ENCODE peak calls at places on chromosome 16, in seven cellular contexts. One of them, this sample, is unnamed.

GRCh38 chr16:85173077-85173980 is 61.1 kb upstream of the CIBAR2 start:
- DNase-seq in astrocyte of the cerebellum: no peak
- DNase-seq in cardiac fibroblast: peak; percentile 93
- DNase-seq in thoracic aorta: no peak
- DNase-seq in right atrium auricular region: no peak
- DNase-seq in fibroblast of the aortic adventitia: peak; percentile 79
- DNase-seq in fibroblast of lung: peak; percentile 97
- DNase-seq in this sample: peak; percentile 98

GRCh38 chr16:60731329-60731728 is 1304.9 kb downstream of the CDH8 start:
- DNase-seq in thoracic aorta: no peak
- DNase-seq in fibroblast of the aortic adventitia: no peak
- DNase-seq in astrocyte of the cerebellum: no peak
- DNase-seq in cardiac fibroblast: no peak
- DNase-seq in fibroblast of lung: no peak
- DNase-seq in right atrium auricular region: no peak
- DNase-seq in this sample: no peak

GRCh38 chr16:88375236-88376052 is 7.3 kb upstream of the ZNF469 start:
- DNase-seq in fibroblast of the aortic adventitia: no peak
- DNase-seq in astrocyte of the cerebellum: no peak
- DNase-seq in thoracic aorta: no peak
- DNase-seq in cardiac fibroblast: no peak
- DNase-seq in fibroblast of lung: no peak
- DNase-seq in right atrium auricular region: no peak
- DNase-seq in this sample: no peak

GRCh38 chr16:24683847-24684493 is 45.5 kb upstream of the TNRC6A start:
- DNase-seq in cardiac fibroblast: no peak
- DNase-seq in fibroblast of lung: no peak
- DNase-seq in fibroblast of the aortic adventitia: no peak
- DNase-seq in astrocyte of the cerebellum: no peak
- DNase-seq in thoracic aorta: no peak
- DNase-seq in right atrium auricular region: no peak
- DNase-seq in this sample: no peak

GRCh38 chr16:69077251-69077650 is 28.2 kb upstream of the HAS3 start:
- DNase-seq in fibroblast of lung: peak; percentile 84
- DNase-seq in cardiac fibroblast: peak; percentile 65
- DNase-seq in right atrium auricular region: no peak
- DNase-seq in astrocyte of the cerebellum: no peak
- DNase-seq in thoracic aorta: no peak
- DNase-seq in fibroblast of the aortic adventitia: peak; percentile 62
- DNase-seq in this sample: peak; percentile 94

GRCh38 chr16:48053346-48053745 is 102.4 kb downstream of the ABCC12 start:
- DNase-seq in right atrium auricular region: no peak
- DNase-seq in fibroblast of lung: peak; percentile 82
- DNase-seq in cardiac fibroblast: peak; percentile 44
- DNase-seq in astrocyte of the cerebellum: peak; percentile 60
- DNase-seq in fibroblast of the aortic adventitia: peak; percentile 82
- DNase-seq in thoracic aorta: no peak
- DNase-seq in this sample: peak; percentile 27

GRCh38 chr16:14455577-14455976 is 174.5 kb downstream of the PARN start:
- DNase-seq in astrocyte of the cerebellum: no peak
- DNase-seq in fibroblast of lung: peak; percentile 40
- DNase-seq in right atrium auricular region: no peak
- DNase-seq in fibroblast of the aortic adventitia: peak; percentile 9
- DNase-seq in cardiac fibroblast: peak; percentile 32
- DNase-seq in thoracic aorta: no peak
- DNase-seq in this sample: no peak

GRCh38 chr16:66972983-66973382 is 11.9 kb downstream of the CES3 start:
- DNase-seq in fibroblast of the aortic adventitia: no peak
- DNase-seq in astrocyte of the cerebellum: no peak
- DNase-seq in thoracic aorta: no peak
- DNase-seq in fibroblast of lung: no peak
- DNase-seq in cardiac fibroblast: no peak
- DNase-seq in right atrium auricular region: no peak
- DNase-seq in this sample: no peak

GRCh38 chr16:80631581-80631980 is 90.8 kb downstream of the DYNLRB2 start:
- DNase-seq in thoracic aorta: no peak
- DNase-seq in astrocyte of the cerebellum: no peak
- DNase-seq in fibroblast of the aortic adventitia: no peak
- DNase-seq in fibroblast of lung: peak; percentile 81
- DNase-seq in right atrium auricular region: no peak
- DNase-seq in cardiac fibroblast: peak; percentile 15
- DNase-seq in this sample: no peak

DNA sequence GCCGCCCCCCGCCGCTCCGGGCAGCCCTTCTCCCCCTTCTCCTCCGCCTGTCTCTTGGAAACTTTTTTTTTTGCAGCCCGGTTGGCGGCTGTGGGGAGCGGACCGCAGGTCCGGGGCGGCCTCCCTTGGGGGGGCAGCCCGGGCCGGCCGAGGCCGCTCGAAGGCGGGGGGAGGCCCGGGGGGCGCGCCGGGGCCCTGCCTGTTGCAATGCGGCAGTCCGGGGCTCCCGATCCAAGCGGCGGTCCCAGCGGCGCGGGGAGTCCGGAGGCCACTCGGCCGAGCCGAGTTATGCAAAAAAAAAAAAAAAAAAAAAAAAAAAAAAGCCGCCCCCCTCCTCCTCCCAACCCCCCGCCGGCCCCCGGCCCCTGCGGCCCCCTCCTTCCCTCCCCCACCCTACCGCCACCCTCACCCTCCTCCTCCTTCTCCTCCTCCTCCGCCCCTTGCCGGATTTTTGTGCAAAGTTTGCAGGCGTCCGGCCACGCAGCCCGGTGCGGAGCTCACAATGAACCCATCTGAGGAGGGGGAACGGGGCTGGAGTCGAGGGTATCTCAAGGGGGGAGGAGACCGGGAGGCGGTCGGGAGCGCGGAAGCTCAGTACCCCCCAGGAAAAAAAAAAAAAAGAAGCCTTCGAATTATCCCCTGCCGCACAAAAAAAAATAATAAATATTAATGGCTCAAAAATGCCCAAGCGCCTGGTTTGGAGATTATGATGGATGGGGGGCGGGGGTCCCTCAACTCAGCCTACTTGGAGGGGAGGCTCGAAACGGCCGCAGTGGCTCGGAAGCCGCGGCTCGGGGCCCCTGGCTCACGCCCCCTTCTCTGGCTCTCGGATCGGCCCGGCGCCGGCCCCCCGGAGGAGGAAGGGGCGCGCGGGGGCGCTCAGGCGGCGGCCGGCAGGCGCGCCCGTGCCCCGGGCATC is at the start of gene ZNF423:
- DNase-seq in thoracic aorta: no peak
- DNase-seq in astrocyte of the cerebellum: no peak
- DNase-seq in fibroblast of the aortic adventitia: no peak
- DNase-seq in cardiac fibroblast: no peak
- DNase-seq in fibroblast of lung: no peak
- DNase-seq in right atrium auricular region: no peak
- DNase-seq in this sample: no peak
- H3K4me3 ChIP-seq in thoracic aorta: peak within 1 kb of the TSS; percentile 97
- H3K4me3 ChIP-seq in astrocyte of the cerebellum: peak within 1 kb of the TSS; percentile 66
- H3K4me3 ChIP-seq in fibroblast of the aortic adventitia: peak within 1 kb of the TSS; percentile 66
- H3K4me3 ChIP-seq in cardiac fibroblast: peak within 1 kb of the TSS; percentile 58
- H3K4me3 ChIP-seq in fibroblast of lung: peak within 1 kb of the TSS; percentile 58
- H3K4me3 ChIP-seq in right atrium auricular region: peak within 1 kb of the TSS; percentile 77
- H3K4me3 ChIP-seq in this sample: peak within 1 kb of the TSS; percentile 46

GRCh38 chr16:50677351-50677750 is 3.8 kb downstream of the SNX20 start:
- DNase-seq in astrocyte of the cerebellum: no peak
- DNase-seq in fibroblast of the aortic adventitia: no peak
- DNase-seq in right atrium auricular region: no peak
- DNase-seq in cardiac fibroblast: no peak
- DNase-seq in thoracic aorta: no peak
- DNase-seq in fibroblast of lung: no peak
- DNase-seq in this sample: no peak
- TF ChIP-seq CTCF in astrocyte of the cerebellum: peak; percentile 13
- TF ChIP-seq CTCF in fibroblast of the aortic adventitia: peak; percentile 35
- TF ChIP-seq CTCF in right atrium auricular region: peak; percentile 35
- TF ChIP-seq CTCF in cardiac fibroblast: peak; percentile 35
- TF ChIP-seq CTCF in thoracic aorta: peak; percentile 28
- TF ChIP-seq CTCF in fibroblast of lung: peak; percentile 34
- TF ChIP-seq CTCF in this sample: peak; percentile 34

GRCh38 chr16:62224810-62225209 is 188.6 kb upstream of the CDH8 start:
- DNase-seq in right atrium auricular region: no peak
- DNase-seq in thoracic aorta: no peak
- DNase-seq in fibroblast of lung: no peak
- DNase-seq in fibroblast of the aortic adventitia: no peak
- DNase-seq in cardiac fibroblast: no peak
- DNase-seq in astrocyte of the cerebellum: no peak
- DNase-seq in this sample: no peak

DNA sequence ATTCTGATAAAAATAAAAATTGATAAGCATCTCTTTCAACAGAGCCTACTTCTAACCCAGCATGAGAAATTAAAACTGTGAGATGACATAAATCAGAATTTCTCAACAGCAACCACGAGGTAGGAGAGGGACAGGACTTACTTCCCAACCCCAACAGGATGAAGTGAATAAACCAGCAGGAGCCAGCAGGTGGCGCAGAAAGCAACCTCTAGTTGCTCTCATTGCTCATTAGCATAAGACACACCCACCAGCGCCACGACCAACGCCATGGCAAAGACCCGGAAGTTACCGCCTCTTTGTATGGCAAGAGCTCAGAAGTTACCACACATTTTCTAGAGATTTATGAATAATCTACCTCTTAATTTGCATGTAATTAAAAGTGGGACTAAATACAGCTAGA is 189.4 kb upstream of the CDH8 start:
- DNase-seq in fibroblast of the aortic adventitia: no peak
- DNase-seq in fibroblast of lung: peak; percentile 41
- DNase-seq in thoracic aorta: no peak
- DNase-seq in right atrium auricular region: peak; percentile 69
- DNase-seq in cardiac fibroblast: peak; percentile 42
- DNase-seq in astrocyte of the cerebellum: peak; percentile 15
- DNase-seq in this sample: peak; percentile 94
- H3K4me3 ChIP-seq in fibroblast of the aortic adventitia: no peak overlapping the region
- H3K4me3 ChIP-seq in fibroblast of lung: no peak overlapping the region
- H3K4me3 ChIP-seq in thoracic aorta: no peak overlapping the region
- H3K4me3 ChIP-seq in right atrium auricular region: peak overlapping the region; percentile 14
- H3K4me3 ChIP-seq in cardiac fibroblast: no peak overlapping the region
- H3K4me3 ChIP-seq in astrocyte of the cerebellum: no peak overlapping the region
- H3K4me3 ChIP-seq in this sample: no peak overlapping the region

GRCh38 chr16:29963021-29963743 is 1.3 kb downstream of the TMEM219 start:
- DNase-seq in fibroblast of the aortic adventitia: no peak
- DNase-seq in astrocyte of the cerebellum: no peak
- DNase-seq in cardiac fibroblast: no peak
- DNase-seq in fibroblast of lung: no peak
- DNase-seq in right atrium auricular region: no peak
- DNase-seq in thoracic aorta: no peak
- DNase-seq in this sample: no peak

GRCh38 chr16:29961127-29961478 is 776 bp upstream of the TMEM219 start:
- DNase-seq in thoracic aorta: no peak
- DNase-seq in fibroblast of the aortic adventitia: no peak
- DNase-seq in cardiac fibroblast: no peak
- DNase-seq in astrocyte of the cerebellum: no peak
- DNase-seq in fibroblast of lung: no peak
- DNase-seq in right atrium auricular region: no peak
- DNase-seq in this sample: no peak

GRCh38 chr16:29959293-29959692 is 2.6 kb upstream of the TMEM219 start:
- DNase-seq in right atrium auricular region: no peak
- DNase-seq in fibroblast of lung: no peak
- DNase-seq in astrocyte of the cerebellum: no peak
- DNase-seq in thoracic aorta: no peak
- DNase-seq in fibroblast of the aortic adventitia: no peak
- DNase-seq in cardiac fibroblast: no peak
- DNase-seq in this sample: no peak

GRCh38 chr16:29962344-29962994 is 590 bp downstream of the TMEM219 start:
- DNase-seq in fibroblast of lung: no peak
- DNase-seq in cardiac fibroblast: peak; percentile 40
- DNase-seq in right atrium auricular region: no peak
- DNase-seq in fibroblast of the aortic adventitia: peak; percentile 59
- DNase-seq in thoracic aorta: no peak
- DNase-seq in astrocyte of the cerebellum: no peak
- DNase-seq in this sample: peak; percentile 10

DNA sequence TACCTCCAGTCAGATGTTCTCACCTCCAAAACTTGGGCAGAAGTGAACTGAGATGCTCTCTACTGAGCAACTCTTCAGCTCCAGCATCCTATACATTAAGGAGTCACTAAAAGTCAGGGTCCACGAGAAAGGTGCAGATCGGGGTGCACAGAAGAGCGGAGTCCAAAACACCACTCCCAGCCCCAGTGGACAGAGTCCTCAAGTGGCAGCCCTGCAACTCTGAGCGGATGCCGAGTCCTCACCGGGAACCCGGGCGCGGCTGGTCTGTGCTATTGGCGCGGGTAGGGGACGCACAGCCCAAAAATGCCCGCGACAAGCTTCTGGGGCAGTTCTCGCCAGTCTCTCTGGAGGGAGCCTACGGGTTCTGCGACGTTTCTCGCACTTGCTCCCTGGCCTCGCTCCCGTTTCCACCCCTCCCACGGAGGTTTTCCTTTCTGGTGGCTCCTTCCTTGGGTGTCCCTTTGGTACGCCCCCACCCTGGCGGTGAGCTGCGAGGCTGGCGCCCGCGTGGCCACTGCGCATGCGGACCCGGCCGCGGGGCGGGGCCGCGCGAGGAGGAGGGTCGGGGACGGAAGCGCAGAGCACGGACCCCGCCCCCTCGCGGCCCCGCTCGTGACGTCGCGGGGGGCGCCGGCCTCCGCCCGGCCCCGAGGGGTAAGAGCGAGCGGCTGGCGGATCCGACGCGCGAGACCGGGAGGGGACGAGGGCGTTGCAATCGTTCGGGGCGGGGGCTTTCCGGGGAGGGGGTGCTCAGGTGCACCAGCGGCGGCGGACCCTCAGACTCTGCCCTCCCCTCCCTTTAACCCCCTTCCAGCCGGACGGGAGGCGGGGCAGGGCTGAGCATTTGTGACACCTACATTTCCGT is at the start of gene TMEM219:
- DNase-seq in thoracic aorta: peak; percentile 55
- DNase-seq in cardiac fibroblast: peak; percentile 84
- DNase-seq in fibroblast of the aortic adventitia: peak; percentile 80
- DNase-seq in astrocyte of the cerebellum: peak; percentile 41
- DNase-seq in right atrium auricular region: peak; percentile 88
- DNase-seq in fibroblast of lung: peak; percentile 77
- DNase-seq in this sample: peak; percentile 77
- TF ChIP-seq CTCF in thoracic aorta: peak; percentile 66
- TF ChIP-seq CTCF in cardiac fibroblast: peak; percentile 30
- TF ChIP-seq CTCF in fibroblast of the aortic adventitia: peak; percentile 56
- TF ChIP-seq CTCF in astrocyte of the cerebellum: peak; percentile 48
- TF ChIP-seq CTCF in right atrium auricular region: peak; percentile 59
- TF ChIP-seq CTCF in fibroblast of lung: peak; percentile 41
- TF ChIP-seq CTCF in this sample: peak; percentile 44

GRCh38 chr16:77789646-77790370 is 1.4 kb downstream of the VAT1L start:
- DNase-seq in astrocyte of the cerebellum: no peak
- DNase-seq in right atrium auricular region: no peak
- DNase-seq in cardiac fibroblast: no peak
- DNase-seq in fibroblast of the aortic adventitia: peak; percentile 27
- DNase-seq in thoracic aorta: no peak
- DNase-seq in fibroblast of lung: no peak
- DNase-seq in this sample: no peak
- H3K4me3 ChIP-seq in astrocyte of the cerebellum: peak overlapping the region; percentile 79
- H3K4me3 ChIP-seq in right atrium auricular region: peak overlapping the region; percentile 66
- H3K4me3 ChIP-seq in cardiac fibroblast: no peak overlapping the region
- H3K4me3 ChIP-seq in fibroblast of the aortic adventitia: peak overlapping the region; percentile 90
- H3K4me3 ChIP-seq in thoracic aorta: peak overlapping the region; percentile 85
- H3K4me3 ChIP-seq in fibroblast of lung: peak overlapping the region; percentile 67
- H3K4me3 ChIP-seq in this sample: no peak overlapping the region